ENCODE peak calls at places on chromosomes 11 and 22, in four cellular contexts. N is stimulated activated CD4-positive, alpha-beta T cell treated with anti-CD3 and anti-CD28 coated beads, TNF-alpha, amount 100 ng/mL, for 48 hours; H is NCI-H2081; K is adrenal gland. E is an unnamed sample.
A peak's percentile ranks its signal among the peaks of the same experiment; 100 is the strongest.

GRCh38 chr11:87148749-87149148 is 111.0 kb downstream of the TMEM135 start:
- DNase-seq in N (no peak), H (no peak), K (no peak), E (no peak)

GRCh38 chr11:121300972-121301699 is 8.6 kb downstream of the SC5D start:
- DNase-seq in N (no peak), H (no peak), K (no peak), E (no peak)

GRCh38 chr22:48894064-48894671 is 933.5 kb downstream of the BRD1 start:
- DNase-seq in N (no peak), H (no peak), K (no peak), E (no peak)

GRCh38 chr11:131579932-131580387 is 209.5 kb downstream of the NTM start:
- DNase-seq in N (no peak), H (peak; percentile 3), K (peak; percentile 37), E (peak; percentile 1)

GRCh38 chr11:132821027-132821426 is 711.3 kb downstream of the OPCML start:
- DNase-seq in N (no peak), H (no peak), K (no peak), E (no peak)

GRCh38 chr11:62830904-62831519 is 839 bp downstream of the STX5 start:
- DNase-seq in N (no peak), H (no peak), K (no peak), E (no peak)

GRCh38 chr22:24178502-24179440 is 2.5 kb upstream of the SUSD2 start:
- DNase-seq in N (no peak), H (no peak), K (no peak), E (no peak)

GRCh38 chr11:33912405-33913361 is 20.8 kb upstream of the LMO2 start:
- DNase-seq in N (no peak), H (no peak), K (no peak), E (peak; percentile 81)

GRCh38 chr11:48307760-48308386 is 1.9 kb downstream of the OR4S1 start:
- DNase-seq in N (peak; percentile 59), H (peak; percentile 51), K (peak; percentile 83), E (peak; percentile 61)

GRCh38 chr22:46502776-46503175 is 34.6 kb downstream of the CELSR1 start:
- DNase-seq in N (no peak), H (no peak), K (no peak), E (no peak)

GRCh38 chr22:43263645-43264514 is 76.9 kb upstream of the TTLL12 start:
- DNase-seq in N (peak; percentile 52), H (no peak), K (peak; percentile 62), E (peak; percentile 64)

GRCh38 chr11:95108159-95108611 is 18.5 kb downstream of the ENDOD1 start:
- DNase-seq in N (no peak), H (no peak), K (peak; percentile 64), E (peak; percentile 48)

GRCh38 chr11:128796275-128796674 is 70.8 kb downstream of the KCNJ1 start:
- DNase-seq in N (no peak), H (no peak), K (no peak), E (peak; percentile 30)

GRCh38 chr11:2933376-2934056 is 4.3 kb upstream of the PHLDA2 start:
- DNase-seq in N (no peak), H (no peak), K (peak; percentile 68), E (peak; percentile 97)

GRCh38 chr22:25780673-25781072 is 38.7 kb downstream of the MYO18B start:
- DNase-seq in N (no peak), H (peak; percentile 63), K (no peak), E (no peak)

GRCh38 chr11:92739020-92739419 is 230.4 kb upstream of the MTNR1B start:
- DNase-seq in N (no peak), H (no peak), K (peak; percentile 40), E (no peak)

GRCh38 chr11:112085822-112086421 is 634 bp downstream of the TIMM8B start:
- DNase-seq in N (peak; percentile 11), H (peak; percentile 9), K (peak; percentile 42), E (peak; percentile 4)

GRCh38 chr22:23110190-23110921 is 31.4 kb downstream of the RSPH14 start:
- DNase-seq in N (no peak), H (no peak), K (no peak), E (peak; percentile 3)

GRCh38 chr11:94776351-94777321 is 8.5 kb downstream of the AMOTL1 start:
- DNase-seq in N (no peak), H (peak; percentile 72), K (no peak), E (peak; percentile 47)

GRCh38 chr11:118619444-118620205 is 12.2 kb downstream of the PHLDB1 start:
- DNase-seq in N (no peak), H (no peak), K (peak; percentile 80), E (peak; percentile 93)

GRCh38 chr11:48047616-48048015 is 67.3 kb downstream of the PTPRJ start:
- DNase-seq in N (no peak), H (no peak), K (no peak), E (no peak)

GRCh38 chr22:37192741-37193140 is 4.7 kb upstream of the C1QTNF6 start:
- DNase-seq in N (no peak), H (no peak), K (no peak), E (no peak)

GRCh38 chr11:45662665-45663485 is 2.5 kb downstream of the CHST1 start:
- DNase-seq in N (no peak), H (no peak), K (no peak), E (peak; percentile 76)

GRCh38 chr22:50419116-50419515 is 55.7 kb downstream of the SBF1 start:
- DNase-seq in N (no peak), H (no peak), K (no peak), E (no peak)

GRCh38 chr11:122486793-122487495 is 168.6 kb upstream of the UBASH3B start:
- DNase-seq in N (no peak), H (no peak), K (no peak), E (no peak)

GRCh38 chr22:45645150-45645525 is 26.5 kb upstream of the ATXN10 start:
- DNase-seq in N (no peak), H (no peak), K (no peak), E (no peak)

GRCh38 chr22:39994566-39995345 is at the start of gene FAM83F:
- DNase-seq in N (no peak), H (peak; percentile 28), K (peak; percentile 23), E (no peak)

GRCh38 chr11:77147668-77148321 is 19.7 kb downstream of the MYO7A start:
- DNase-seq in N (no peak), H (no peak), K (no peak), E (no peak)

GRCh38 chr22:21443735-21444421 is 23.3 kb upstream of the TMEM191C start:
- DNase-seq in N (no peak), H (no peak), K (no peak), E (no peak)

GRCh38 chr11:22666320-22666699 is at the start of gene GAS2:
- DNase-seq in N (no peak), H (no peak), K (no peak), E (no peak)

GRCh38 chr11:1669546-1670218 is 27.3 kb upstream of the KRTAP5-6 start:
- DNase-seq in N (no peak), H (no peak), K (no peak), E (no peak)

GRCh38 chr11:10758959-10759358 is 7.9 kb downstream of the CTR9 start:
- DNase-seq in N (no peak), H (no peak), K (no peak), E (no peak)

GRCh38 chr11:6587360-6587953 is 16.0 kb downstream of the RRP8 start:
- DNase-seq in N (no peak), H (no peak), K (no peak), E (no peak)

GRCh38 chr11:118338637-118339061 is 3.9 kb downstream of the CD3D start:
- DNase-seq in N (peak; percentile 71), H (no peak), K (no peak), E (no peak)

GRCh38 chr11:61814242-61814957 is 2.4 kb downstream of the FADS1 start:
- DNase-seq in N (no peak), H (no peak), K (peak; percentile 71), E (peak; percentile 66)

GRCh38 chr11:134365011-134365925 is 33.5 kb downstream of the GLB1L2 start:
- DNase-seq in N (no peak), H (no peak), K (no peak), E (no peak)

GRCh38 chr22:19086944-19087343 is 35.3 kb downstream of the DGCR2 start:
- DNase-seq in N (no peak), H (no peak), K (no peak), E (peak; percentile 27)

GRCh38 chr11:45847908-45848316 is 637 bp downstream of the CRY2 start:
- DNase-seq in N (no peak), H (peak; percentile 14), K (peak; percentile 72), E (peak; percentile 44)

E was measured in A172.